ENCODE peak calls at places on chromosome 1, in four cellular contexts. Y is T follicular helper cell, N is left lobe of liver, X is GM04503. T is an unnamed sample.

GRCh38 chr1:209386156-209386555 is 197.4 kb upstream of the CAMK1G start:
- DNase-seq in X (no peak), N (no peak), Y (no peak), T (no peak)

GRCh38 chr1:17979815-17980214 is 127.8 kb upstream of the IGSF21 start:
- DNase-seq in X (no peak), N (no peak), Y (no peak), T (no peak)

GRCh38 chr1:202568466-202569196 is 141.6 kb downstream of the SYT2 start:
- DNase-seq in X (no peak), N (no peak), Y (no peak), T (no peak)

GRCh38 chr1:152107984-152108898 is 7.0 kb downstream of the TCHH start:
- DNase-seq in X (no peak), Y (no peak), N (no peak), T (no peak)

GRCh38 chr1:21175324-21175669 is 1.4 kb downstream of the EIF4G3 start:
- DNase-seq in N (no peak), Y (no peak), X (no peak), T (no peak)

GRCh38 chr1:152707860-152708259 is at the start of gene LCE4A:
- DNase-seq in Y (no peak), X (no peak), N (no peak), T (no peak)

GRCh38 chr1:111747282-111747734 is 8.1 kb upstream of the INKA2 start:
- DNase-seq in Y (peak; percentile 52), X (no peak), N (peak; percentile 64), T (no peak)

GRCh38 chr1:207941664-207942063 is 30.7 kb upstream of the CD34 start:
- DNase-seq in X (no peak), N (no peak), Y (no peak), T (no peak)

GRCh38 chr1:169584483-169585144 is 1.7 kb downstream of the F5 start:
- DNase-seq in X (no peak), Y (no peak), N (peak; percentile 64), T (no peak)

GRCh38 chr1:15039017-15039648 is 114.4 kb upstream of the TMEM51 start:
- DNase-seq in N (no peak), X (no peak), Y (no peak), T (no peak)

GRCh38 chr1:112935474-112936289 is 20.3 kb downstream of the SLC16A1 start:
- DNase-seq in N (no peak), X (peak; percentile 29), Y (no peak), T (no peak)

GRCh38 chr1:111199329-111199728 is 1.1 kb downstream of the DENND2D start:
- DNase-seq in Y (no peak), X (no peak), N (peak; percentile 29), T (no peak)

GRCh38 chr1:217586586-217586985 is 44.3 kb downstream of the GPATCH2 start:
- DNase-seq in N (no peak), X (no peak), Y (no peak), T (no peak)

GRCh38 chr1:64309468-64309867 is 106.0 kb downstream of the UBE2U start:
- DNase-seq in N (no peak), Y (no peak), X (no peak), T (no peak)

GRCh38 chr1:94783342-94784264 is 36.6 kb upstream of the SLC44A3 start:
- DNase-seq in Y (no peak), X (peak; percentile 96), N (no peak), T (no peak)

GRCh38 chr1:202205523-202206190 is 12.1 kb downstream of the LGR6 start:
- DNase-seq in X (no peak), N (no peak), Y (no peak), T (no peak)

GRCh38 chr1:37474697-37475379 is 458 bp downstream of the ZC3H12A start:
- DNase-seq in X (no peak), N (peak; percentile 56), Y (no peak), T (no peak)

GRCh38 chr1:34532113-34532512 is 222.7 kb upstream of the GJB5 start:
- DNase-seq in N (no peak), Y (no peak), X (no peak), T (no peak)

GRCh38 chr1:183021405-183022201 is 1.6 kb upstream of the LAMC1 start:
- DNase-seq in X (no peak), Y (no peak), N (no peak), T (no peak)

GRCh38 chr1:30877205-30877912 is 31.2 kb downstream of the SDC3 start:
- DNase-seq in Y (no peak), X (peak; percentile 44), N (no peak), T (no peak)

T was measured in activated B cell treated with CpG ODN at 0.5 μM for 24 hours.